ENCODE peak calls at places on chromosomes 7 and 10, in nine cellular contexts. C, F, O, U, P, D, E, A and H are unnamed samples.

GRCh38 chr10:69316313-69317059 is 38.2 kb downstream of the HK1 start:
- DNase-seq in C (peak), P (peak), O (no peak), A (peak), F (no peak), E (no peak), U (peak), D (no peak), H (no peak)

GRCh38 chr7:80997841-80998240 is 79.0 kb upstream of the SEMA3C start:
- DNase-seq in F (no peak), E (no peak), D (no peak), O (no peak), P (no peak), A (no peak), U (no peak), C (no peak), H (no peak)

GRCh38 chr7:40843338-40844026 is 708.7 kb downstream of the SUGCT start:
- DNase-seq in U (no peak), O (no peak), E (no peak), C (peak), F (no peak), D (no peak), A (no peak), P (peak), H (no peak)

GRCh38 chr7:13874783-13875182 is 114.7 kb downstream of the ETV1 start:
- DNase-seq in F (no peak), C (peak), E (no peak), U (no peak), O (no peak), P (peak), D (no peak), A (no peak), H (no peak)

GRCh38 chr10:58412502-58412961 is 27.3 kb downstream of the TFAM start:
- DNase-seq in D (no peak), U (no peak), C (peak), P (peak), O (no peak), F (no peak), A (no peak), E (no peak), H (no peak)

GRCh38 chr10:100660945-100661344 is 84.4 kb upstream of the PAX2 start:
- DNase-seq in A (no peak), D (no peak), F (no peak), P (no peak), E (no peak), C (no peak), U (no peak), O (no peak), H (no peak)

GRCh38 chr10:6986927-6987326 is 406.9 kb upstream of the PRKCQ start:
- DNase-seq in U (no peak), C (no peak), A (no peak), P (no peak), D (no peak), E (no peak), O (no peak), F (no peak), H (no peak)

GRCh38 chr7:35036361-35037171 is 719 bp downstream of the DPY19L1 start:
- DNase-seq in F (peak), U (peak), E (peak), P (peak), D (peak), O (peak), A (peak), C (peak), H (peak)

GRCh38 chr7:143492799-143493568 is 15.3 kb downstream of the TAS2R41 start:
- DNase-seq in P (peak), E (no peak), A (no peak), O (no peak), D (no peak), F (no peak), U (no peak), C (peak), H (no peak)

GRCh38 chr10:117781216-117781836 is 238.8 kb downstream of the EMX2 start:
- DNase-seq in F (no peak), C (no peak), A (no peak), O (no peak), P (no peak), E (no peak), U (no peak), D (no peak), H (no peak)

GRCh38 chr7:137564677-137565076 is 221.1 kb upstream of the PTN start:
- DNase-seq in E (no peak), U (no peak), A (no peak), O (no peak), P (no peak), C (peak), F (peak), D (no peak), H (no peak)

GRCh38 chr10:119346063-119346835 is 138.9 kb downstream of the GRK5 start:
- DNase-seq in O (peak), C (no peak), E (no peak), U (no peak), A (no peak), P (no peak), F (no peak), D (no peak), H (no peak)

GRCh38 chr7:5429253-5429856 is 5.7 kb upstream of the TNRC18 start:
- DNase-seq in U (peak), C (no peak), F (peak), A (no peak), D (no peak), P (peak), E (peak), O (peak), H (no peak)

GRCh38 chr10:71209324-71210030 is 2.9 kb upstream of the UNC5B start:
- DNase-seq in U (no peak), E (no peak), O (no peak), C (no peak), D (no peak), P (no peak), A (peak), F (no peak), H (no peak)

GRCh38 chr10:30459283-30459682 is 25.3 kb downstream of the MAP3K8 start:
- DNase-seq in O (no peak), D (no peak), C (no peak), E (no peak), P (no peak), U (peak), F (no peak), A (no peak), H (no peak)

GRCh38 chr7:149436358-149436757 is 24.5 kb downstream of the ZNF777 start:
- DNase-seq in C (no peak), U (no peak), D (no peak), F (peak), O (no peak), P (no peak), E (no peak), A (no peak), H (no peak)

GRCh38 chr10:103757531-103758293 is 97.7 kb downstream of the SH3PXD2A start:
- DNase-seq in D (no peak), C (peak), E (peak), F (peak), U (peak), O (peak), P (peak), A (no peak), H (no peak)

GRCh38 chr7:96169439-96169838 is 152.5 kb downstream of the SLC25A13 start:
- DNase-seq in P (no peak), D (no peak), E (peak), C (no peak), U (no peak), O (no peak), A (no peak), F (no peak), H (no peak)

GRCh38 chr10:110898391-110898790 is 20.6 kb downstream of the BBIP1 start:
- DNase-seq in P (no peak), D (no peak), F (no peak), U (no peak), A (no peak), E (no peak), C (no peak), O (no peak), H (no peak)

GRCh38 chr10:79023489-79024162 is 45.1 kb upstream of the ZMIZ1 start:
- DNase-seq in F (no peak), D (no peak), P (no peak), O (peak), U (peak), A (peak), C (no peak), E (no peak), H (no peak)

GRCh38 chr7:70472580-70473239 is 659.2 kb upstream of the GALNT17 start:
- DNase-seq in P (no peak), U (no peak), C (no peak), D (no peak), E (no peak), O (no peak), F (no peak), A (no peak), H (no peak)

GRCh38 chr10:15208221-15208620 is 39.7 kb upstream of the NMT2 start:
- DNase-seq in C (no peak), U (no peak), O (no peak), A (no peak), F (no peak), P (no peak), D (no peak), E (no peak), H (no peak)